ENCODE peak calls at places on chromosomes 1 and 21, in five cellular contexts. Z is CD14-positive monocyte, U is neural progenitor cell, K is cardiac muscle cell, Q is K562. H is an unnamed sample.

GRCh38 chr1:112699425-112700144 is 7.3 kb downstream of the RHOC start:
- DNase-seq in Q (no peak), K (no peak), Z (no peak), U (no peak), H (no peak)

GRCh38 chr21:38938343-38938742 is 132.6 kb downstream of the ETS2 start:
- DNase-seq in Z (no peak), K (peak; percentile 36), U (peak; percentile 66), Q (no peak), H (no peak)

GRCh38 chr1:175857756-175858155 is 114.4 kb upstream of the TNR start:
- DNase-seq in Z (no peak), K (no peak), U (peak; percentile 63), Q (no peak), H (no peak)

GRCh38 chr1:218429301-218429700 is 84.2 kb downstream of the TGFB2 start:
- DNase-seq in Q (no peak), Z (no peak), U (no peak), K (no peak), H (no peak)

GRCh38 chr1:182032251-182032650 is 29.3 kb downstream of the ZNF648 start:
- DNase-seq in K (no peak), U (peak; percentile 18), Q (no peak), Z (no peak), H (no peak)

GRCh38 chr1:90717665-90718410 is 736 bp upstream of the BARHL2 start:
- DNase-seq in K (peak; percentile 73), U (peak; percentile 91), Q (peak; percentile 71), Z (no peak), H (peak; percentile 28)

GRCh38 chr21:34113842-34114241 is 40.5 kb downstream of the MRPS6 start:
- DNase-seq in U (no peak), K (no peak), Q (no peak), Z (no peak), H (no peak)

GRCh38 chr1:238476881-238477280 is 586.2 kb upstream of the ZP4 start:
- DNase-seq in U (no peak), Q (no peak), Z (no peak), K (no peak), H (no peak)

GRCh38 chr1:244336232-244336899 is 115.3 kb downstream of the ADSS2 start:
- DNase-seq in Z (no peak), U (no peak), K (no peak), Q (no peak), H (no peak)

GRCh38 chr21:41579692-41580091 is 71.7 kb upstream of the TMPRSS2 start:
- DNase-seq in U (no peak), Q (no peak), K (no peak), Z (no peak), H (no peak)

GRCh38 chr1:43612406-43612805 is 37.5 kb upstream of the KDM4A start:
- DNase-seq in U (no peak), Q (no peak), K (no peak), Z (no peak), H (no peak)

GRCh38 chr1:7420706-7421105 is 350.4 kb upstream of the VAMP3 start:
- DNase-seq in U (no peak), Q (no peak), K (no peak), Z (peak; percentile 15), H (no peak)

GRCh38 chr1:170624141-170624540 is 39.8 kb upstream of the PRRX1 start:
- DNase-seq in Q (no peak), K (no peak), Z (no peak), U (no peak), H (no peak)

GRCh38 chr1:113946112-113946511 is 17.0 kb downstream of the HIPK1 start:
- DNase-seq in K (no peak), Q (no peak), U (peak; percentile 20), Z (no peak), H (no peak)

GRCh38 chr1:223664106-223664505 is 1.4 kb downstream of the CAPN8 start:
- DNase-seq in K (no peak), Q (no peak), U (no peak), Z (no peak), H (no peak)

GRCh38 chr1:5967351-5968160 is 24.7 kb downstream of the NPHP4 start:
- DNase-seq in U (no peak), K (no peak), Q (no peak), Z (peak; percentile 40), H (no peak)

GRCh38 chr1:3035871-3036645 is 14.8 kb downstream of the ACTRT2 start:
- DNase-seq in K (no peak), Z (no peak), U (no peak), Q (no peak), H (no peak)

GRCh38 chr1:40248429-40248828 is 692 bp downstream of the TMCO2 start:
- DNase-seq in Z (no peak), U (no peak), K (no peak), Q (no peak), H (no peak)

GRCh38 chr1:110337704-110338199 is 1.4 kb upstream of the RBM15 start:
- DNase-seq in U (peak; percentile 68), Q (peak; percentile 74), K (peak; percentile 51), Z (peak; percentile 52), H (peak; percentile 33)

GRCh38 chr1:244163861-244164562 is 112.9 kb downstream of the ZBTB18 start:
- DNase-seq in Z (no peak), K (peak; percentile 34), U (no peak), Q (no peak), H (no peak)

GRCh38 chr1:79100385-79100784 is 93.9 kb upstream of the ADGRL4 start:
- DNase-seq in K (no peak), Z (no peak), Q (no peak), U (no peak), H (no peak)

GRCh38 chr1:79109445-79109844 is 102.9 kb upstream of the ADGRL4 start:
- DNase-seq in Z (no peak), K (no peak), U (no peak), Q (no peak), H (no peak)

GRCh38 chr1:79104617-79105016 is 98.1 kb upstream of the ADGRL4 start:
- DNase-seq in K (no peak), Q (no peak), U (no peak), Z (no peak), H (no peak)

GRCh38 chr1:79110749-79111148 is 104.2 kb upstream of the ADGRL4 start:
- DNase-seq in Q (no peak), U (no peak), Z (no peak), K (no peak), H (no peak)

DNA sequence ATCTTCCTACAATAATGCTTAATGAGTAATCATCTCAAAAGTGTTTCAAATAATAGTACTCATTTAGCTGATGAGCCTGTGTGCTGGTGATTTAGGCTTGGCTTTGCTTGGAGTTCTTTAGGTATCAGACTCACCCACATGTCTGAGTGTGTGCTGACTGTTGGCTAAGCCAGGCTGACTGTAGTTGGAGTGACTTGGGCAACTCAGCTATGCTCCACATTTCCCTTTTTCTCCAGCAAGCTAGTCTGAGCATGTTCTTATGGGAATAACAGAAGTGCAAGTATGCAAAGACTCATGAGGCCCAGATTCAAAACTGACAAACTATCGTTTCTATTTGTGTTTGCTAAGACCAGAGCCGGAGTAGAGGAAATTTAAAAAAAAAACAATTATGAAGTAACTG is 99.0 kb upstream of the ADGRL4 start:
- DNase-seq in U (no peak), Q (no peak), Z (no peak), K (no peak), H (no peak)
- TF ChIP-seq CTCF in U (no peak), Q (no peak), Z (no peak), K (no peak), H (no peak)

GRCh38 chr1:165409957-165410356 is 35.0 kb downstream of the RXRG start:
- DNase-seq in Z (no peak), K (peak; percentile 86), Q (no peak), U (no peak), H (no peak)

GRCh38 chr1:165408518-165408917 is 36.4 kb downstream of the RXRG start:
- DNase-seq in Z (no peak), K (peak; percentile 67), Q (peak; percentile 58), U (peak; percentile 75), H (no peak)

GRCh38 chr1:165402517-165403111 is 42.3 kb downstream of the RXRG start:
- DNase-seq in K (no peak), U (no peak), Z (no peak), Q (no peak), H (no peak)

GRCh38 chr1:165407398-165407797 is 37.5 kb downstream of the RXRG start:
- DNase-seq in U (no peak), K (no peak), Z (no peak), Q (no peak), H (no peak)

DNA sequence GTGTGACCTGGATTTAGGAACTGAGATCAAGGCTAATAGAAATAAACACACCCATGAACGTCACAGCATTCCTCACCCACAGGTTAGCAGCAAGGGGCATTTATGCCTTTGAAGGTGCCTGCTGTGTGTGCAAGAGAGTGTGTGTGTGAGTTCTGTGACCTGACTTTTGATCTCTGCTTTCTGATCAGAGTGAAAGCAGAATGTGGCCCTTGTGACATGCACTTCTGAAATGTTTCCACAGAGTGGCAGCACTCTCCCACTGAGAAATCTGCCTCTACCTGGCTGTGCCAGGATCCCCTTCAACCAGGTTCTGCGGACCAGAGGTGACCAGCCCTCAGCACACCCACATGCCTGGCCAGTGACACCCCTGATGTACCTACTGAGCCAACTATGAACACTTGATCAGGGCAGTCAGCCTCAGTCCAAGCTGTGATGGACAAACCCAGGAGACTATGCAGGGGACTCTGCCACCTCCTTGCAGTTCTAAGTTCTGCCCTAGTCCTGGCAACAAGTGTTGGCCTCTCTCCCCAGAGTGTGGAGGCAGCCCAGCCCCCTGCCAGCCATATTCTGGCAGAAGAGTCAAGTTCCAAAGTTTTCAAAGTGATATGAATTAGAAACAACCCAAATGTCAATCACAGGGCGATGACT is 41.0 kb downstream of the RXRG start:
- DNase-seq in K (peak; percentile 57), Q (peak; percentile 28), Z (no peak), U (peak; percentile 74), H (peak; percentile 50)
- TF ChIP-seq CTCF in K (peak; percentile 49), Q (peak; percentile 71), Z (peak; percentile 37), U (peak; percentile 75), H (peak; percentile 31)

GRCh38 chr1:28205243-28205642 is 27.6 kb downstream of the DNAJC8 start:
- DNase-seq in Q (no peak), U (no peak), K (no peak), Z (no peak), H (no peak)

GRCh38 chr1:28213315-28213714 is 19.5 kb downstream of the DNAJC8 start:
- DNase-seq in K (no peak), Z (no peak), Q (no peak), U (no peak), H (no peak)

GRCh38 chr1:28209700-28210099 is 23.1 kb downstream of the DNAJC8 start:
- DNase-seq in K (no peak), U (no peak), Z (no peak), Q (no peak), H (no peak)

GRCh38 chr1:28208818-28209441 is 23.9 kb downstream of the DNAJC8 start:
- DNase-seq in K (peak; percentile 70), Q (peak; percentile 75), U (peak; percentile 66), Z (peak; percentile 68), H (peak; percentile 61)
- TF ChIP-seq CTCF in K (peak; percentile 76), Q (peak; percentile 80), U (peak; percentile 72), Z (peak; percentile 83), H (peak; percentile 64)

DNA sequence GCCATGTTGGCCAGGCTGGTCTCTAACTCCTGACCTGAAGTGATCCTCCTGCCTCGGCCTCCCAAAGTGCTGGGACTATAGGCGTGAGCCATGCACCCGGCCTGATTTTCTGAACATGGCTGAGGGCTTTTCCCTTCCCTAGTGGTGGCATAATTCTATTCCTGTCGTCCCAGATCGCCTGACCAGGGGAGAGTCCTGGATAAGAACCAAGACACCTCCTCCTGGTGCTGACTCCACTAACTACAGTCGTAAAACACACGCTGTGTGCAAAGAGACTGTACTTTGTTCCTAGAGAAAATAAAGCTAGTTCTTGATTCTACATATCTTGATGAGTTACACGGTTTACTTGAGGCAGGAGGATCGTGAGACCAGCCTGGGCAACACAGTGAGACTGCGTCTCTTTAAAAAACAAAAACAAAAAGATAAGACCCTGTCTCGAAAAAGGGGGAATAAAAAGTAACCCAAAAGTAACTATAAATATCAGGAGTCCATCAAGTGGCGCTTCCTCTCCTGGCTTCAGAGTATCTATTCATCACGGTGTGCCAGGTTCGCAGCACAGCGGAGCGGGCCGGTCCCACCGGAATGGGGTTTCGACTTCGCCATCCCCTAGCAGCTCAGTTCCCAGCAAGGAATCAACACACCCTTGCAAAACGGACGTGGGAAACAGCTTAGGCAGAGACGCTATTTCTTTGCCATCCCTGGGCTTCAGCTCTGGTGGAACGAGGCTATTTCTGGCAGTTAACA is 973 bp downstream of the SDF4 start:
- DNase-seq in U (no peak), K (no peak), Z (no peak), Q (peak; percentile 71), H (no peak)
- TF ChIP-seq CTCF in U (peak; percentile 20), K (peak; percentile 35), Z (no peak), Q (peak; percentile 36), H (no peak)

H was measured in GM13976.